ENCODE peak calls at places on chromosomes 6 and 20, in five cellular contexts. N is activated CD4-positive, alpha-beta T cell treated with anti-CD3 and anti-CD28 coated beads, Interleukin-2, amount 10 ng/mL, durations not matched to agents 7 days and 5 days; U is ascending aorta; I is Caki2; E is T-helper 1 cell. Z is an unnamed sample.

GRCh38 chr6:105806486-105806920 is 279.6 kb upstream of the PRDM1 start:
- DNase-seq in E (no peak), I (no peak), U (no peak), N (no peak), Z (no peak)

GRCh38 chr20:17938889-17939619 is 29.5 kb downstream of the SNX5 start:
- DNase-seq in U (peak), E (peak), N (peak), I (peak), Z (no peak)

GRCh38 chr20:10375191-10375590 is 58.8 kb downstream of the MKKS start:
- DNase-seq in N (no peak), I (no peak), U (no peak), E (no peak), Z (no peak)

GRCh38 chr6:36119209-36119608 is 11.1 kb upstream of the MAPK13 start:
- DNase-seq in U (no peak), N (no peak), E (no peak), I (no peak), Z (no peak)

GRCh38 chr6:42278131-42278853 is 60.6 kb upstream of the MRPS10 start:
- DNase-seq in U (no peak), N (peak), I (no peak), E (no peak), Z (no peak)

GRCh38 chr6:44042261-44043035 is 84.8 kb downstream of the MRPL14 start:
- DNase-seq in U (no peak), N (no peak), I (no peak), E (no peak), Z (no peak)

GRCh38 chr20:11193241-11193640 is 519.4 kb upstream of the JAG1 start:
- DNase-seq in E (no peak), I (no peak), U (no peak), N (no peak), Z (no peak)

GRCh38 chr6:105573556-105573955 is 170.7 kb upstream of the PREP start:
- DNase-seq in E (no peak), U (no peak), I (no peak), N (no peak), Z (no peak)

GRCh38 chr6:89411019-89411268 is 1.1 kb downstream of the RRAGD start:
- DNase-seq in E (no peak), I (peak), U (no peak), N (no peak), Z (no peak)

GRCh38 chr20:61564628-61565027 is 312.6 kb downstream of the CDH4 start:
- DNase-seq in U (no peak), E (no peak), N (no peak), I (no peak), Z (no peak)

GRCh38 chr6:132820629-132821381 is 6.4 kb downstream of the RPS12 start:
- DNase-seq in N (no peak), E (no peak), U (no peak), I (peak), Z (no peak)

GRCh38 chr6:104887350-104887749 is 27.6 kb upstream of the HACE1 start:
- DNase-seq in I (peak), E (no peak), N (peak), U (no peak), Z (no peak)

GRCh38 chr6:10146723-10147451 is 268.0 kb downstream of the TFAP2A start:
- DNase-seq in E (no peak), I (peak), N (no peak), U (no peak), Z (no peak)

GRCh38 chr20:53828673-53829085 is 235.0 kb upstream of the ZNF217 start:
- DNase-seq in I (peak), N (no peak), E (no peak), U (no peak), Z (no peak)

GRCh38 chr20:63202811-63203526 is 13.0 kb downstream of the YTHDF1 start:
- DNase-seq in E (no peak), I (no peak), U (no peak), N (no peak), Z (no peak)

GRCh38 chr20:64149809-64150560 is 14.3 kb upstream of the MYT1 start:
- DNase-seq in N (no peak), E (no peak), I (no peak), U (no peak), Z (no peak)

GRCh38 chr6:149275621-149276020 is 41.9 kb upstream of the TAB2 start:
- DNase-seq in N (no peak), U (no peak), E (no peak), I (no peak), Z (no peak)

GRCh38 chr20:32539817-32540675 is 45.1 kb downstream of the NOL4L start:
- DNase-seq in N (peak), I (no peak), U (no peak), E (peak), Z (no peak)

GRCh38 chr20:14780508-14780907 is 443.1 kb upstream of the FLRT3 start:
- DNase-seq in E (no peak), U (no peak), N (no peak), I (no peak), Z (no peak)

GRCh38 chr6:79570802-79571367 is 33.7 kb upstream of the LCA5 start:
- DNase-seq in E (no peak), U (no peak), N (peak), I (peak), Z (peak)

GRCh38 chr6:137893726-137894125 is 26.7 kb downstream of the TNFAIP3 start:
- DNase-seq in I (no peak), E (no peak), U (no peak), N (no peak), Z (no peak)

GRCh38 chr20:48234951-48235350 is 449.7 kb upstream of the SULF2 start:
- DNase-seq in N (no peak), I (no peak), U (no peak), E (no peak), Z (no peak)

GRCh38 chr20:61556116-61556515 is 304.1 kb downstream of the CDH4 start:
- DNase-seq in E (no peak), U (no peak), N (no peak), I (peak), Z (no peak)

GRCh38 chr6:50846860-50847171 is 28.1 kb downstream of the TFAP2B start:
- DNase-seq in U (no peak), I (no peak), E (no peak), N (no peak), Z (no peak)

GRCh38 chr6:148166339-148166949 is 176.2 kb upstream of the SASH1 start:
- DNase-seq in N (no peak), I (peak), E (no peak), U (no peak), Z (no peak)

GRCh38 chr6:23282243-23283021 is 713.1 kb downstream of the HDGFL1 start:
- DNase-seq in N (no peak), E (no peak), I (no peak), U (no peak), Z (no peak)

GRCh38 chr20:13322198-13322597 is 101.1 kb downstream of the ISM1 start:
- DNase-seq in E (no peak), N (no peak), I (no peak), U (no peak), Z (no peak)

GRCh38 chr20:45970646-45971424 is 1.2 kb downstream of the ZNF335 start:
- DNase-seq in N (peak), U (no peak), I (no peak), E (no peak), Z (no peak)

GRCh38 chr6:40353967-40354452 is 233.2 kb downstream of the LRFN2 start:
- DNase-seq in U (no peak), N (no peak), E (no peak), I (no peak), Z (no peak)

GRCh38 chr6:31113861-31114539 is 600 bp upstream of the PSORS1C1 start:
- DNase-seq in I (no peak), U (no peak), N (no peak), E (no peak), Z (no peak)

GRCh38 chr6:140040391-140040790 is 665.9 kb upstream of the CITED2 start:
- DNase-seq in E (no peak), I (no peak), U (no peak), N (no peak), Z (no peak)

GRCh38 chr6:51213806-51214205 is 395.1 kb downstream of the TFAP2B start:
- DNase-seq in N (no peak), U (no peak), I (no peak), E (no peak), Z (no peak)

GRCh38 chr6:42452171-42453026 is 673 bp upstream of the TRERF1 start:
- DNase-seq in U (no peak), N (peak), E (peak), I (peak), Z (no peak)

GRCh38 chr6:124090491-124090890 is 286.8 kb downstream of the NKAIN2 start:
- DNase-seq in E (no peak), U (no peak), N (no peak), I (no peak), Z (no peak)

GRCh38 chr6:66926060-66926459 is 1219.0 kb upstream of the EYS start:
- DNase-seq in N (no peak), I (no peak), E (no peak), U (no peak), Z (no peak)

GRCh38 chr6:110518281-110518623 is 41.8 kb upstream of the SLC22A16 start:
- DNase-seq in I (no peak), E (no peak), N (no peak), U (no peak), Z (no peak)